ENCODE peak calls at places on chromosome 17, in five cellular contexts. I is GM10248, M is WTC11, F is heart left ventricle, B is tibial nerve. E is an unnamed sample.
A peak's percentile ranks its signal among the peaks of the same experiment; 100 is the strongest.

GRCh38 chr17:2697611-2698162 is 13.9 kb downstream of the CLUH start:
- DNase-seq in I (no peak), F (peak; percentile 54), B (no peak), M (peak; percentile 13), E (no peak)

GRCh38 chr17:79651751-79652150 is 40.9 kb upstream of the RBFOX3 start:
- DNase-seq in I (no peak), F (no peak), M (no peak), B (no peak), E (no peak)

GRCh38 chr17:79026345-79027273 is 2.6 kb downstream of the C1QTNF1 start:
- DNase-seq in I (no peak), B (no peak), M (no peak), F (peak; percentile 71), E (peak; percentile 23)

GRCh38 chr17:15009087-15009486 is 256.0 kb downstream of the PMP22 start:
- DNase-seq in B (no peak), M (no peak), I (no peak), F (no peak), E (no peak)

GRCh38 chr17:39794249-39794970 is 56.7 kb downstream of the GRB7 start:
- DNase-seq in B (no peak), M (no peak), F (no peak), I (peak; percentile 72), E (no peak)

GRCh38 chr17:66185842-66186241 is 6.1 kb downstream of the CEP112 start:
- DNase-seq in M (no peak), B (no peak), F (no peak), I (no peak), E (no peak)

GRCh38 chr17:8056232-8056975 is 17.5 kb downstream of the ALOX15B start:
- DNase-seq in M (peak; percentile 8), I (peak; percentile 60), B (peak; percentile 47), F (no peak), E (no peak)

GRCh38 chr17:42679001-42679491 is 2.3 kb upstream of the PLEKHH3 start:
- DNase-seq in I (peak; percentile 51), F (peak; percentile 66), B (peak; percentile 52), M (no peak), E (no peak)

GRCh38 chr17:72456026-72456569 is 335.3 kb downstream of the SOX9 start:
- DNase-seq in B (no peak), I (no peak), M (no peak), F (no peak), E (no peak)

GRCh38 chr17:75271955-75272847 is 1.2 kb upstream of the MIF4GD start:
- DNase-seq in F (peak; percentile 76), B (no peak), M (no peak), I (no peak), E (no peak)

GRCh38 chr17:10907370-10907769 is 69.5 kb upstream of the PIRT start:
- DNase-seq in I (no peak), F (peak; percentile 62), M (no peak), B (no peak), E (no peak)

GRCh38 chr17:62968445-62968923 is 2.4 kb downstream of the TANC2 start:
- DNase-seq in B (peak; percentile 49), I (peak; percentile 80), M (peak; percentile 29), F (no peak), E (no peak)

GRCh38 chr17:56779898-56780777 is 53.6 kb downstream of the C17orf67 start:
- DNase-seq in B (peak; percentile 52), I (peak; percentile 88), M (peak; percentile 81), F (peak; percentile 89), E (peak; percentile 50)

GRCh38 chr17:14144513-14144912 is 75.2 kb downstream of the COX10 start:
- DNase-seq in B (no peak), F (no peak), M (no peak), I (no peak), E (no peak)

GRCh38 chr17:46868689-46869187 is 17.4 kb downstream of the WNT9B start:
- DNase-seq in B (no peak), F (no peak), M (no peak), I (no peak), E (no peak)

GRCh38 chr17:27456681-27457404 is 595 bp downstream of the KSR1 start:
- DNase-seq in M (peak; percentile 50), B (no peak), I (no peak), F (peak; percentile 65), E (no peak)

GRCh38 chr17:6274310-6274709 is 160.6 kb downstream of the AIPL1 start:
- DNase-seq in F (no peak), B (no peak), M (no peak), I (no peak), E (no peak)

GRCh38 chr17:6279659-6280058 is 155.3 kb downstream of the AIPL1 start:
- DNase-seq in M (peak; percentile 81), F (no peak), B (no peak), I (no peak), E (no peak)

GRCh38 chr17:6276711-6277110 is 158.2 kb downstream of the AIPL1 start:
- DNase-seq in M (no peak), I (no peak), F (no peak), B (no peak), E (no peak)
- TF ChIP-seq CTCF in M (no peak), I (no peak), F (no peak), B (no peak), E (no peak)

GRCh38 chr17:37410357-37410756 is 3.7 kb downstream of the TADA2A start:
- DNase-seq in B (no peak), I (no peak), M (no peak), F (no peak), E (no peak)

GRCh38 chr17:37417852-37418251 is 11.2 kb downstream of the TADA2A start:
- DNase-seq in I (no peak), B (no peak), F (no peak), M (no peak), E (no peak)

GRCh38 chr17:37413875-37414519 is 7.3 kb downstream of the TADA2A start:
- DNase-seq in M (no peak), F (no peak), I (no peak), B (no peak), E (no peak)
- TF ChIP-seq CTCF in M (no peak), F (no peak), I (no peak), B (no peak), E (no peak)

DNA sequence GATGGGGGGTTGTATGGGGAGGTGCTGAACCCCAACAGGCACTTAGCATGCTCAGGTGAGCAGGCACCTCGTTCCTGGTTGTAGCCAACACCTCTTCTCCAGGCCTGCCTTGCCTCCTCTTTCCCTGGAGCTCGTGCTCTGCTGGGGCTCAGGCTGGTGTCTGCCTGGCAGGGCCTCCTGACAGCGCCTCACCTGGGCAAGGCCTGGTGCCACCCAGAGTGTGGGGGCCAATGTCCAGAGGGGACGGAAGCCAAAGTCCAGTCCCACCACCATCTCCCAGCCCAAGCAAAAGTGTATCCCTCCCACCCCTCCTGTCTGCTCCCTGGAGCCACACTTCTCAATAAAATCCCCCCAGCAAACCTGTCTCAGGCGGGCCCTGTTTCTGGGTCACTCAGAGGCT is 304.2 kb upstream of the TNRC6C start:
- DNase-seq in I (no peak), M (no peak), B (no peak), F (no peak), E (no peak)
- TF ChIP-seq CTCF in I (no peak), M (no peak), B (no peak), F (no peak), E (no peak)

DNA sequence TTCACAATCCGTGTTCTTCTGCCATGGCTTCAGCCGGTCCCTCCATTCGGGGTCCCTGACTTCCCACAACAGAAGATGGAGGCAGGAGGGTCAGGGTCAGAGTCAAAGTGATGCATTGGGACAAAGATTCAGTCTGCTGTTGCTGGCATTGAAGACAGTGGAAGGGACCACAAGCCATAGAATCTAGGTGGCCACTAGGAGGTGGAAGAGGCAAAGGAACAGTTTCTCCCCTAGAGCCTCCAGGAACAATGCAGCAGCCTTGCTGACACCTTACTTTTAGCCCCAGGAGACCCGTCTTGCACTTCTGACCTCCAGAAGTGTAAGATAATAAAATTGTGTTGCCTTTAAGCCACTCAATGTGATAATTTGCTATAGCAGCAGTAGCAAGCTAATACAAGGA is 55.9 kb downstream of the MFSD11 start:
- DNase-seq in B (no peak), M (no peak), I (no peak), F (no peak), E (no peak)
- TF ChIP-seq CTCF in B (no peak), M (no peak), I (peak; percentile 42), F (no peak), E (no peak)

GRCh38 chr17:68512247-68512966 is at the start of gene PRKAR1A:
- DNase-seq in B (peak; percentile 92), M (peak; percentile 91), I (peak; percentile 95), F (peak; percentile 96), E (peak; percentile 73)
- TF ChIP-seq CTCF in B (no peak), M (no peak), I (no peak), F (no peak), E (no peak)

GRCh38 chr17:60545465-60546191 is 19.6 kb upstream of the APPBP2 start:
- DNase-seq in M (no peak), I (no peak), B (no peak), F (no peak), E (no peak)
- TF ChIP-seq CTCF in M (no peak), I (no peak), B (no peak), F (no peak), E (no peak)

GRCh38 chr17:81711814-81712467 is at the start of gene SLC25A10:
- DNase-seq in F (peak; percentile 86), I (peak; percentile 93), B (peak; percentile 60), M (peak; percentile 64), E (no peak)
- TF ChIP-seq CTCF in F (no peak), I (no peak), B (no peak), M (no peak), E (no peak)

GRCh38 chr17:49521521-49522185 is 26.6 kb downstream of the NGFR start:
- DNase-seq in I (no peak), B (no peak), F (no peak), M (peak; percentile 4), E (no peak)
- TF ChIP-seq CTCF in I (no peak), B (no peak), F (no peak), M (no peak), E (no peak)

GRCh38 chr17:82218349-82219075 is 5.9 kb upstream of the CCDC57 start:
- DNase-seq in F (peak; percentile 56), M (no peak), I (no peak), B (no peak), E (no peak)
- TF ChIP-seq CTCF in F (no peak), M (no peak), I (no peak), B (no peak), E (no peak)

GRCh38 chr17:4560837-4561241 is 462 bp upstream of the GGT6 start:
- DNase-seq in F (no peak), I (no peak), M (peak; percentile 38), B (no peak), E (no peak)
- TF ChIP-seq CTCF in F (no peak), I (no peak), M (no peak), B (no peak), E (no peak)